ENCODE peak calls at places on chromosomes 5 and 9, in eight cellular contexts. One of them, this sample, is unnamed.

GRCh38 chr5:113227798-113228197 is 207.0 kb downstream of the TSSK1B start:
- DNase-seq in OCI-LY7: no peak
- DNase-seq in PC-9: no peak
- DNase-seq in fibroblast of lung: no peak
- DNase-seq in H9: no peak
- DNase-seq in GM23338: no peak
- DNase-seq in endothelial cell of umbilical vein: no peak
- DNase-seq in neuronal stem cell: no peak
- DNase-seq in this sample: no peak

GRCh38 chr9:36148652-36149051 is 12.1 kb downstream of the GLIPR2 start:
- DNase-seq in H9: no peak
- DNase-seq in OCI-LY7: no peak
- DNase-seq in endothelial cell of umbilical vein: peak; percentile 86
- DNase-seq in neuronal stem cell: no peak
- DNase-seq in GM23338: no peak
- DNase-seq in PC-9: peak; percentile 88
- DNase-seq in fibroblast of lung: peak; percentile 99
- DNase-seq in this sample: peak; percentile 96

GRCh38 chr9:108469654-108470053 is 386.1 kb downstream of the ACTL7B start:
- DNase-seq in GM23338: no peak
- DNase-seq in OCI-LY7: no peak
- DNase-seq in H9: no peak
- DNase-seq in PC-9: peak; percentile 9
- DNase-seq in neuronal stem cell: no peak
- DNase-seq in endothelial cell of umbilical vein: peak; percentile 31
- DNase-seq in fibroblast of lung: peak; percentile 94
- DNase-seq in this sample: peak; percentile 70

GRCh38 chr9:22088372-22089063 is 79.4 kb upstream of the CDKN2B start:
- DNase-seq in fibroblast of lung: no peak
- DNase-seq in GM23338: no peak
- DNase-seq in PC-9: no peak
- DNase-seq in endothelial cell of umbilical vein: no peak
- DNase-seq in neuronal stem cell: no peak
- DNase-seq in OCI-LY7: no peak
- DNase-seq in H9: no peak
- DNase-seq in this sample: peak; percentile 49

GRCh38 chr9:13627502-13627901 is 348.0 kb upstream of the MPDZ start:
- DNase-seq in OCI-LY7: no peak
- DNase-seq in GM23338: no peak
- DNase-seq in PC-9: no peak
- DNase-seq in fibroblast of lung: no peak
- DNase-seq in H9: no peak
- DNase-seq in neuronal stem cell: no peak
- DNase-seq in endothelial cell of umbilical vein: no peak
- DNase-seq in this sample: no peak

GRCh38 chr5:135025730-135026644 is 8.0 kb downstream of the PITX1 start:
- DNase-seq in H9: no peak
- DNase-seq in endothelial cell of umbilical vein: no peak
- DNase-seq in GM23338: no peak
- DNase-seq in PC-9: no peak
- DNase-seq in fibroblast of lung: no peak
- DNase-seq in OCI-LY7: peak; percentile 43
- DNase-seq in neuronal stem cell: no peak
- DNase-seq in this sample: no peak

GRCh38 chr5:176881816-176882565 is 17.2 kb downstream of the HK3 start:
- DNase-seq in endothelial cell of umbilical vein: no peak
- DNase-seq in PC-9: no peak
- DNase-seq in neuronal stem cell: no peak
- DNase-seq in H9: no peak
- DNase-seq in GM23338: no peak
- DNase-seq in fibroblast of lung: no peak
- DNase-seq in OCI-LY7: no peak
- DNase-seq in this sample: no peak

GRCh38 chr5:93062548-93062947 is 518.5 kb downstream of the NR2F1-AS1 start:
- DNase-seq in endothelial cell of umbilical vein: peak; percentile 6
- DNase-seq in fibroblast of lung: peak; percentile 24
- DNase-seq in PC-9: no peak
- DNase-seq in OCI-LY7: no peak
- DNase-seq in GM23338: peak; percentile 48
- DNase-seq in neuronal stem cell: no peak
- DNase-seq in H9: no peak
- DNase-seq in this sample: no peak

GRCh38 chr5:95110112-95110511 is 174.8 kb downstream of the MCTP1 start:
- DNase-seq in GM23338: no peak
- DNase-seq in endothelial cell of umbilical vein: no peak
- DNase-seq in neuronal stem cell: no peak
- DNase-seq in OCI-LY7: no peak
- DNase-seq in PC-9: no peak
- DNase-seq in fibroblast of lung: no peak
- DNase-seq in H9: no peak
- DNase-seq in this sample: no peak

GRCh38 chr9:105693435-105694275 is 686 bp upstream of the TMEM38B start:
- DNase-seq in fibroblast of lung: no peak
- DNase-seq in H9: no peak
- DNase-seq in GM23338: peak; percentile 28
- DNase-seq in OCI-LY7: peak; percentile 31
- DNase-seq in neuronal stem cell: peak; percentile 23
- DNase-seq in PC-9: peak; percentile 7
- DNase-seq in endothelial cell of umbilical vein: no peak
- DNase-seq in this sample: no peak

GRCh38 chr9:77649109-77649812 is 1.1 kb upstream of the GNA14 start:
- DNase-seq in fibroblast of lung: peak; percentile 50
- DNase-seq in PC-9: no peak
- DNase-seq in endothelial cell of umbilical vein: peak; percentile 41
- DNase-seq in H9: no peak
- DNase-seq in neuronal stem cell: no peak
- DNase-seq in OCI-LY7: no peak
- DNase-seq in GM23338: peak; percentile 50
- DNase-seq in this sample: peak; percentile 18

GRCh38 chr5:32360906-32361305 is 48.2 kb upstream of the MTMR12 start:
- DNase-seq in neuronal stem cell: no peak
- DNase-seq in PC-9: no peak
- DNase-seq in OCI-LY7: no peak
- DNase-seq in H9: no peak
- DNase-seq in GM23338: no peak
- DNase-seq in fibroblast of lung: no peak
- DNase-seq in endothelial cell of umbilical vein: no peak
- DNase-seq in this sample: no peak

GRCh38 chr5:132506094-132506692 is 15.6 kb upstream of the IRF1 start:
- DNase-seq in OCI-LY7: peak; percentile 62
- DNase-seq in endothelial cell of umbilical vein: peak; percentile 67
- DNase-seq in PC-9: no peak
- DNase-seq in H9: peak; percentile 17
- DNase-seq in GM23338: peak; percentile 60
- DNase-seq in neuronal stem cell: no peak
- DNase-seq in fibroblast of lung: peak; percentile 96
- DNase-seq in this sample: peak; percentile 95

GRCh38 chr5:132272341-132273210 is 15.1 kb downstream of the PDLIM4 start:
- DNase-seq in OCI-LY7: peak; percentile 57
- DNase-seq in neuronal stem cell: peak; percentile 75
- DNase-seq in fibroblast of lung: peak; percentile 49
- DNase-seq in PC-9: peak; percentile 64
- DNase-seq in GM23338: peak; percentile 88
- DNase-seq in endothelial cell of umbilical vein: peak; percentile 70
- DNase-seq in H9: peak; percentile 83
- DNase-seq in this sample: no peak

GRCh38 chr5:37737326-37738056 is 102.3 kb downstream of the GDNF start:
- DNase-seq in GM23338: peak; percentile 25
- DNase-seq in neuronal stem cell: no peak
- DNase-seq in OCI-LY7: no peak
- DNase-seq in endothelial cell of umbilical vein: peak; percentile 72
- DNase-seq in H9: no peak
- DNase-seq in fibroblast of lung: no peak
- DNase-seq in PC-9: no peak
- DNase-seq in this sample: no peak

GRCh38 chr9:109253637-109254284 is 67.1 kb downstream of the EPB41L4B start:
- DNase-seq in GM23338: no peak
- DNase-seq in H9: no peak
- DNase-seq in fibroblast of lung: peak; percentile 61
- DNase-seq in PC-9: peak; percentile 78
- DNase-seq in OCI-LY7: no peak
- DNase-seq in neuronal stem cell: no peak
- DNase-seq in endothelial cell of umbilical vein: no peak
- DNase-seq in this sample: peak; percentile 88

GRCh38 chr9:389758-390157 is 175.1 kb downstream of the DOCK8 start:
- DNase-seq in endothelial cell of umbilical vein: no peak
- DNase-seq in PC-9: no peak
- DNase-seq in OCI-LY7: no peak
- DNase-seq in H9: no peak
- DNase-seq in GM23338: no peak
- DNase-seq in neuronal stem cell: no peak
- DNase-seq in fibroblast of lung: no peak
- DNase-seq in this sample: no peak

GRCh38 chr5:116038817-116039216 is 6.5 kb downstream of the ARL14EPL start:
- DNase-seq in fibroblast of lung: no peak
- DNase-seq in GM23338: no peak
- DNase-seq in OCI-LY7: peak; percentile 75
- DNase-seq in PC-9: no peak
- DNase-seq in endothelial cell of umbilical vein: no peak
- DNase-seq in H9: no peak
- DNase-seq in neuronal stem cell: no peak
- DNase-seq in this sample: no peak

GRCh38 chr9:129587487-129588262 is 33.2 kb downstream of the C9orf50 start:
- DNase-seq in fibroblast of lung: peak; percentile 57
- DNase-seq in neuronal stem cell: no peak
- DNase-seq in GM23338: peak; percentile 70
- DNase-seq in endothelial cell of umbilical vein: no peak
- DNase-seq in OCI-LY7: no peak
- DNase-seq in PC-9: peak; percentile 59
- DNase-seq in H9: peak; percentile 70
- DNase-seq in this sample: no peak

GRCh38 chr5:25614466-25614865 is 969.7 kb upstream of the CDH10 start:
- DNase-seq in H9: no peak
- DNase-seq in GM23338: no peak
- DNase-seq in neuronal stem cell: no peak
- DNase-seq in endothelial cell of umbilical vein: no peak
- DNase-seq in PC-9: no peak
- DNase-seq in OCI-LY7: no peak
- DNase-seq in fibroblast of lung: no peak
- DNase-seq in this sample: no peak

GRCh38 chr5:87121315-87122170 is 146.1 kb upstream of the RASA1 start:
- DNase-seq in endothelial cell of umbilical vein: peak; percentile 89
- DNase-seq in OCI-LY7: peak; percentile 20
- DNase-seq in PC-9: peak; percentile 38
- DNase-seq in fibroblast of lung: peak; percentile 87
- DNase-seq in GM23338: no peak
- DNase-seq in H9: no peak
- DNase-seq in neuronal stem cell: no peak
- DNase-seq in this sample: peak; percentile 92

DNA sequence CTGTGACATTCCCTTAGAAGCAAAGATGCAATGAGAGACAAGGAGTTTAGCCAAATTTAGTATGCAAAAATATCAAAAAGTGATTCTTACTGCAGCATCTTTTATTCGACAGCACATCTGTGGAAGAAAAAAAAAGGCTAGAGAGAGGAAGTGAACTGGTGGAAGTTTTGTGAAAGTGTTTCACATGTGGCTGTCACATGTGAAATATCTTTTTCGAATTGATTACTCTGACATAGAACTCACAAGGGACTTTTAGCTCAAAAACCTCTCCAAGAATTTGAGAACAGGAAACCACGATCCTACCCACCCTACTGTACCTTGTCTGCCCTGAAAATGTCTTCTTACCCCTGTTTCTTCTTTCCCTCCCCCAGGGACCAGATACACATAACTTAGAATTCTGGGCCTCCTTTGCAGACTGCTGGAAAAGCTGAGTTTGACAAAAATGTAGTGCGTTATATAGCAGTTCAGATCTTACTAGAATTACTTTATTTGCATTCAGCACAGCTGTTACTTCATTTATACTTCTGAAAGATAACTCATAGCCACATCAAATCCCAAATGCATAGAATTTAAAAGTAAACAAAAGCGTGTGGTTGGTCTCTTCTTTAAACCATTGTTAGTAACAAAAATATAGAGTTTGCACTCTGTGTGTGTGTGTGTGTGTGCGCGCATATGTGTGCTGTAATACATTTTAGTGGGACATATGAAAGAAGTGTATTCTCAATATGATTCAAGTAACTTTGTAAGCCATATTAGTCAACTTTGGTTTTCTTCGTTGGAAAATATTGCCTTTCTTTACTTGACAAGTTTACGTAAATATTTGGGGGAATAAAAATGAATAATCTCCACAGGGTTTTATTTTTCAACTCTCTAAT is 106.3 kb upstream of the PRRC1 start:
- DNase-seq in PC-9: no peak
- DNase-seq in GM23338: no peak
- DNase-seq in H9: no peak
- DNase-seq in OCI-LY7: no peak
- DNase-seq in endothelial cell of umbilical vein: no peak
- DNase-seq in fibroblast of lung: no peak
- DNase-seq in neuronal stem cell: no peak
- DNase-seq in this sample: no peak
- H3K4me2 ChIP-seq in PC-9: no peak overlapping the region
- H3K4me2 ChIP-seq in GM23338: no peak overlapping the region
- H3K4me2 ChIP-seq in H9: no peak overlapping the region
- H3K4me2 ChIP-seq in OCI-LY7: no peak overlapping the region
- H3K4me2 ChIP-seq in endothelial cell of umbilical vein: no peak overlapping the region
- H3K4me2 ChIP-seq in fibroblast of lung: no peak overlapping the region
- H3K4me2 ChIP-seq in neuronal stem cell: no peak overlapping the region
- H3K4me2 ChIP-seq in this sample: no peak overlapping the region

GRCh38 chr9:34454571-34455065 is 3.8 kb downstream of the FAM219A start:
- DNase-seq in OCI-LY7: no peak
- DNase-seq in H9: no peak
- DNase-seq in fibroblast of lung: peak; percentile 71
- DNase-seq in neuronal stem cell: no peak
- DNase-seq in PC-9: peak; percentile 31
- DNase-seq in endothelial cell of umbilical vein: no peak
- DNase-seq in GM23338: peak; percentile 67
- DNase-seq in this sample: peak; percentile 18
- H3K4me2 ChIP-seq in OCI-LY7: no peak overlapping the region
- H3K4me2 ChIP-seq in H9: no peak overlapping the region
- H3K4me2 ChIP-seq in fibroblast of lung: no peak overlapping the region
- H3K4me2 ChIP-seq in neuronal stem cell: no peak overlapping the region
- H3K4me2 ChIP-seq in PC-9: no peak overlapping the region
- H3K4me2 ChIP-seq in endothelial cell of umbilical vein: no peak overlapping the region
- H3K4me2 ChIP-seq in GM23338: no peak overlapping the region
- H3K4me2 ChIP-seq in this sample: no peak overlapping the region

DNA sequence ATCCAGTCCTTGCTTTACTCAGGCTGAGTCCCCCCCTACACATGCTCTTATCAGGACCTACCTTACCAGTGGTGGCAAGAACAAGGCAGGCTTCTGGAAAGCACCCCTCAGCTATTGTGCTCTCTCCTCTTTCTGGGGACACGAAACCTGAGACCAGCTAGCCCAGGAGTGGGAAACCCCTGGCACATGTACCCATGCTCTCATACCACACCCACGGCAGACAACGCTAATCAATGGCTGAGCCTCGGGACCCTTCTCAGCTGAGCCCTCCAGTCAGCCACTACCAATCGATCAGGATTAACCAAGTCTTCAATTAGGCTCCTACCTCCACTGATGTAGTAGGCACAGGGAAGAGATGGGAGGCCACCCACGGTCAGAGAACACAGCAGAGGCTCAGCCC is 65.1 kb downstream of the VAV2 start:
- DNase-seq in neuronal stem cell: no peak
- DNase-seq in PC-9: no peak
- DNase-seq in GM23338: no peak
- DNase-seq in endothelial cell of umbilical vein: no peak
- DNase-seq in H9: no peak
- DNase-seq in OCI-LY7: no peak
- DNase-seq in fibroblast of lung: no peak
- DNase-seq in this sample: no peak
- H3K4me2 ChIP-seq in neuronal stem cell: no peak overlapping the region
- H3K4me2 ChIP-seq in PC-9: no peak overlapping the region
- H3K4me2 ChIP-seq in GM23338: no peak overlapping the region
- H3K4me2 ChIP-seq in endothelial cell of umbilical vein: no peak overlapping the region
- H3K4me2 ChIP-seq in H9: no peak overlapping the region
- H3K4me2 ChIP-seq in OCI-LY7: no peak overlapping the region
- H3K4me2 ChIP-seq in fibroblast of lung: no peak overlapping the region
- H3K4me2 ChIP-seq in this sample: no peak overlapping the region

GRCh38 chr9:123089040-123089439 is 55.6 kb downstream of the GPR21 start:
- DNase-seq in OCI-LY7: no peak
- DNase-seq in fibroblast of lung: no peak
- DNase-seq in PC-9: no peak
- DNase-seq in endothelial cell of umbilical vein: no peak
- DNase-seq in H9: no peak
- DNase-seq in neuronal stem cell: no peak
- DNase-seq in GM23338: no peak
- DNase-seq in this sample: no peak
- H3K4me2 ChIP-seq in OCI-LY7: peak overlapping the region; percentile 63
- H3K4me2 ChIP-seq in fibroblast of lung: no peak overlapping the region
- H3K4me2 ChIP-seq in PC-9: no peak overlapping the region
- H3K4me2 ChIP-seq in endothelial cell of umbilical vein: no peak overlapping the region
- H3K4me2 ChIP-seq in H9: no peak overlapping the region
- H3K4me2 ChIP-seq in neuronal stem cell: no peak overlapping the region
- H3K4me2 ChIP-seq in GM23338: no peak overlapping the region
- H3K4me2 ChIP-seq in this sample: no peak overlapping the region

This sample was measured in astrocyte.